ENCODE peak calls at places on chromosomes 4 and X, in six cellular contexts. Q is upper lobe of right lung; Y is stimulated activated CD4-positive, alpha-beta T cell treated with anti-CD3 and anti-CD28 coated beads, Interleukin-4, amount 100 ng/mL, for 48 hours; U is GM12865; N is NCI-H1092; V is naive thymus-derived CD8-positive, alpha-beta T cell. A is an unnamed sample.

GRCh38 chrX:16807548-16807947 is 21.3 kb downstream of the TXLNG start:
- DNase-seq in N (no peak), Q (no peak), U (no peak), Y (no peak), V (no peak), A (no peak)

GRCh38 chr4:53863163-53863562 is 201.2 kb downstream of the CHIC2 start:
- DNase-seq in V (no peak), Q (no peak), Y (no peak), N (no peak), U (no peak), A (no peak)

GRCh38 chr4:144710526-144710912 is 64.6 kb downstream of the HHIP start:
- DNase-seq in V (no peak), Q (no peak), U (no peak), Y (no peak), N (no peak), A (no peak)

GRCh38 chrX:104136241-104137019 is 20.4 kb downstream of the SLC25A53 start:
- DNase-seq in V (peak), Q (no peak), Y (no peak), N (peak), U (peak), A (no peak)

GRCh38 chr4:140858897-140859296 is 102.7 kb upstream of the TBC1D9 start:
- DNase-seq in Q (no peak), U (no peak), Y (no peak), N (no peak), V (no peak), A (no peak)

GRCh38 chr4:186778134-186778533 is 54.5 kb upstream of the FAT1 start:
- DNase-seq in V (no peak), Q (no peak), U (no peak), Y (no peak), N (no peak), A (no peak)

GRCh38 chrX:69501433-69501832 is 2.7 kb upstream of the NALF2 start:
- DNase-seq in N (peak), Y (no peak), Q (no peak), V (no peak), U (peak), A (no peak)

GRCh38 chr4:88481557-88481956 is 24.6 kb downstream of the HERC5 start:
- DNase-seq in Y (no peak), Q (no peak), N (no peak), U (no peak), V (no peak), A (no peak)

GRCh38 chrX:48493890-48494364 is 14.9 kb upstream of the PORCN start:
- DNase-seq in V (no peak), Y (no peak), U (no peak), N (peak), Q (no peak), A (no peak)

GRCh38 chrX:75547783-75548182 is 24.9 kb upstream of the ZDHHC15 start:
- DNase-seq in N (no peak), U (no peak), Y (no peak), V (no peak), Q (peak), A (no peak)

GRCh38 chr4:61068745-61069144 is 131.4 kb upstream of the ADGRL3 start:
- DNase-seq in U (no peak), Q (no peak), N (no peak), Y (no peak), V (no peak), A (no peak)

GRCh38 chr4:146329042-146329716 is 114.8 kb downstream of the REELD1 start:
- DNase-seq in N (no peak), Q (no peak), Y (no peak), U (no peak), V (no peak), A (no peak)

GRCh38 chr4:48913346-48913745 is 6.8 kb upstream of the OCIAD2 start:
- DNase-seq in Y (no peak), Q (no peak), U (no peak), V (no peak), N (no peak), A (peak)

GRCh38 chr4:92994727-92995126 is 691.0 kb downstream of the GRID2 start:
- DNase-seq in Y (no peak), Q (no peak), N (no peak), V (no peak), U (no peak), A (no peak)

GRCh38 chr4:184420881-184421416 is 53.4 kb downstream of the IRF2 start:
- DNase-seq in U (peak), N (no peak), Q (no peak), Y (no peak), V (no peak), A (no peak)

GRCh38 chr4:98612318-98613250 is 45.8 kb downstream of the TSPAN5 start:
- DNase-seq in V (no peak), N (no peak), Q (no peak), U (peak), Y (no peak), A (no peak)

GRCh38 chr4:96524311-96524875 is 684.5 kb downstream of the PDHA2 start:
- DNase-seq in N (no peak), Q (no peak), V (no peak), Y (no peak), U (no peak), A (no peak)

GRCh38 chrX:87310780-87311179 is 206.8 kb upstream of the KLHL4 start:
- DNase-seq in U (no peak), Y (no peak), Q (no peak), V (no peak), N (no peak), A (no peak)